ENCODE peak calls at places on chromosome 3, in five cellular contexts. P, C, O, T and K are unnamed samples.

GRCh38 chr3:195227871-195228270 is 43.1 kb downstream of the XXYLT1 start:
- DNase-seq in P (no peak), T (no peak), C (no peak), O (no peak), K (no peak)

GRCh38 chr3:176872771-176873209 is 324.5 kb downstream of the TBL1XR1 start:
- DNase-seq in O (peak; percentile 70), P (peak; percentile 48), T (peak; percentile 59), C (peak; percentile 29), K (peak; percentile 53)

GRCh38 chr3:28575748-28576589 is 227.3 kb upstream of the AZI2 start:
- DNase-seq in T (no peak), O (no peak), C (no peak), P (peak; percentile 52), K (peak; percentile 49)

GRCh38 chr3:71409352-71409751 is 174.2 kb downstream of the FOXP1 start:
- DNase-seq in O (no peak), P (no peak), C (no peak), T (no peak), K (no peak)

GRCh38 chr3:196655496-196655895 is 16.0 kb downstream of the NRROS start:
- DNase-seq in O (no peak), C (no peak), P (no peak), T (no peak), K (no peak)

GRCh38 chr3:16978234-16978920 is 93.6 kb downstream of the PLCL2 start:
- DNase-seq in P (no peak), O (no peak), T (no peak), C (no peak), K (no peak)

GRCh38 chr3:160641675-160642330 is 35.2 kb upstream of the ARL14 start:
- DNase-seq in O (no peak), P (peak; percentile 23), C (no peak), T (peak; percentile 82), K (no peak)

GRCh38 chr3:48186993-48187578 is 1.1 kb downstream of the CDC25A start:
- DNase-seq in P (peak; percentile 4), T (peak; percentile 25), C (no peak), O (no peak), K (no peak)

GRCh38 chr3:46865034-46865507 is 1.8 kb upstream of the MYL3 start:
- DNase-seq in C (no peak), O (no peak), T (no peak), P (no peak), K (no peak)

GRCh38 chr3:192845196-192845855 is 72.3 kb downstream of the MB21D2 start:
- DNase-seq in O (no peak), T (peak; percentile 24), P (no peak), C (no peak), K (no peak)

GRCh38 chr3:64443553-64444331 is 218.5 kb upstream of the PRICKLE2 start:
- DNase-seq in O (no peak), T (no peak), C (no peak), P (peak; percentile 28), K (no peak)

GRCh38 chr3:48268936-48269551 is 28.1 kb downstream of the ZNF589 start:
- DNase-seq in C (no peak), P (no peak), T (no peak), O (peak; percentile 72), K (no peak)